ENCODE peak calls at places on chromosome 10, in seven cellular contexts. Y is GM13977; H is GM23248; L is stimulated activated CD4-positive, alpha-beta T cell treated with anti-CD3 and anti-CD28 coated beads, TNF-alpha, amount 100 ng/mL, for 24 hours; Z is cardiac septum; A is nucleus accumbens; O is HFF-Myc. X is an unnamed sample.
A peak's percentile ranks its signal among the peaks of the same experiment; 100 is the strongest.

GRCh38 chr10:130045091-130045652 is 65.5 kb downstream of the C10orf143 start:
- DNase-seq in A (no peak), Y (no peak), H (peak; percentile 83), Z (no peak), L (no peak), O (no peak), X (no peak)

GRCh38 chr10:12690525-12691139 is 310.9 kb downstream of the CCDC3 start:
- DNase-seq in Z (no peak), A (no peak), L (no peak), Y (peak; percentile 10), H (no peak), O (no peak), X (no peak)

GRCh38 chr10:80411267-80411668 is 2.9 kb downstream of the PRXL2A start:
- DNase-seq in L (no peak), Z (no peak), H (no peak), A (no peak), O (no peak), Y (no peak), X (no peak)

GRCh38 chr10:110436554-110437350 is 61.0 kb upstream of the DUSP5 start:
- DNase-seq in A (no peak), L (no peak), Z (peak; percentile 60), O (no peak), H (no peak), Y (no peak), X (no peak)

GRCh38 chr10:25487266-25487665 is 312.5 kb downstream of the GPR158 start:
- DNase-seq in A (no peak), L (no peak), Y (no peak), O (no peak), Z (no peak), H (no peak), X (no peak)

GRCh38 chr10:48671914-48672595 is 12.6 kb upstream of the WDFY4 start:
- DNase-seq in O (no peak), Z (no peak), H (no peak), A (no peak), L (no peak), Y (peak; percentile 53), X (peak; percentile 59)

GRCh38 chr10:20100157-20100556 is 283.9 kb downstream of the PLXDC2 start:
- DNase-seq in Z (no peak), L (no peak), H (peak; percentile 12), Y (no peak), O (no peak), A (no peak), X (no peak)

GRCh38 chr10:62063795-62064472 is 162.4 kb downstream of the ARID5B start:
- DNase-seq in L (no peak), Y (no peak), O (no peak), Z (no peak), A (no peak), H (peak; percentile 84), X (no peak)

GRCh38 chr10:131808370-131808930 is 92.4 kb upstream of the PPP2R2D start:
- DNase-seq in A (no peak), O (no peak), Y (no peak), H (no peak), Z (peak; percentile 38), L (no peak), X (no peak)

GRCh38 chr10:92238586-92239098 is 52.2 kb downstream of the CPEB3 start:
- DNase-seq in Z (no peak), A (peak; percentile 26), Y (no peak), O (no peak), H (peak; percentile 92), L (no peak), X (no peak)

GRCh38 chr10:103199498-103199897 is 6.4 kb upstream of the NT5C2 start:
- DNase-seq in Z (no peak), Y (no peak), O (no peak), H (no peak), A (no peak), L (no peak), X (no peak)

GRCh38 chr10:119608316-119609155 is 11.8 kb upstream of the TIAL1 start:
- DNase-seq in L (peak; percentile 17), H (peak; percentile 65), Z (no peak), Y (peak; percentile 16), A (peak; percentile 58), O (no peak), X (no peak)

GRCh38 chr10:28180654-28181053 is 122.2 kb downstream of the MPP7 start:
- DNase-seq in L (no peak), Y (no peak), Z (no peak), H (peak; percentile 23), A (no peak), O (no peak), X (no peak)

GRCh38 chr10:30538086-30538485 is 91.5 kb downstream of the LYZL2 start:
- DNase-seq in L (no peak), H (peak; percentile 21), Y (no peak), Z (no peak), A (no peak), O (no peak), X (no peak)

GRCh38 chr10:73717564-73717963 is 19.7 kb upstream of the AGAP5 start:
- DNase-seq in L (no peak), O (no peak), H (no peak), Z (no peak), A (no peak), Y (peak; percentile 33), X (peak; percentile 17)

GRCh38 chr10:47425813-47426419 is 41.8 kb upstream of the ZNF488 start:
- DNase-seq in L (no peak), A (no peak), O (no peak), Z (no peak), H (no peak), Y (no peak), X (no peak)

GRCh38 chr10:62082270-62082669 is 180.8 kb downstream of the ARID5B start:
- DNase-seq in H (no peak), Y (no peak), A (no peak), O (no peak), Z (no peak), L (no peak), X (no peak)

GRCh38 chr10:118792501-118792900 is 37.7 kb upstream of the CACUL1 start:
- DNase-seq in Z (peak; percentile 73), H (peak; percentile 84), A (no peak), O (no peak), L (no peak), Y (no peak), X (no peak)

GRCh38 chr10:71476249-71477011 is 79.7 kb downstream of the CDH23 start:
- DNase-seq in L (no peak), Y (no peak), A (no peak), H (no peak), O (no peak), Z (no peak), X (no peak)

GRCh38 chr10:96831867-96832720 is at the start of gene LCOR:
- DNase-seq in H (peak; percentile 93), Y (peak; percentile 98), Z (peak; percentile 91), A (peak; percentile 77), O (no peak), L (peak; percentile 63), X (peak; percentile 98)

GRCh38 chr10:1413256-1413655 is 324.1 kb downstream of the ADARB2 start:
- DNase-seq in H (no peak), L (no peak), O (no peak), Y (no peak), Z (no peak), A (no peak), X (no peak)

GRCh38 chr10:51063659-51064535 is 10.4 kb upstream of the PRKG1 start:
- DNase-seq in A (no peak), H (peak; percentile 71), O (peak; percentile 52), Y (no peak), Z (no peak), L (no peak), X (no peak)

GRCh38 chr10:126686732-126687693 is 16.5 kb upstream of the C10orf90 start:
- DNase-seq in H (no peak), Y (no peak), A (no peak), L (no peak), O (no peak), Z (no peak), X (no peak)

GRCh38 chr10:23755557-23755956 is 316.7 kb downstream of the OTUD1 start:
- DNase-seq in Y (no peak), L (no peak), A (no peak), H (no peak), O (no peak), Z (no peak), X (no peak)

GRCh38 chr10:100327007-100327700 is 2.9 kb downstream of the PKD2L1 start:
- DNase-seq in L (no peak), Y (peak; percentile 83), A (peak; percentile 9), O (no peak), Z (no peak), H (peak; percentile 72), X (peak; percentile 70)

GRCh38 chr10:87000491-87000890 is 19.6 kb upstream of the FAM25A start:
- DNase-seq in L (no peak), O (no peak), Y (no peak), A (no peak), H (peak; percentile 64), Z (no peak), X (no peak)

GRCh38 chr10:86664370-86665217 is 3.7 kb upstream of the LDB3 start:
- DNase-seq in A (no peak), L (no peak), Z (no peak), H (no peak), O (no peak), Y (no peak), X (no peak)

GRCh38 chr10:104589431-104589830 is 51.7 kb upstream of the SORCS3 start:
- DNase-seq in Y (no peak), Z (no peak), O (no peak), L (no peak), H (peak; percentile 74), A (no peak), X (no peak)

GRCh38 chr10:103278862-103279298 is 1.9 kb downstream of the INA start:
- DNase-seq in Z (no peak), A (no peak), Y (peak; percentile 57), H (peak; percentile 71), O (no peak), L (peak; percentile 20), X (peak; percentile 23)

GRCh38 chr10:22317771-22318565 is 1.8 kb downstream of the COMMD3 start:
- DNase-seq in H (no peak), O (no peak), Z (no peak), L (no peak), A (no peak), Y (peak; percentile 43), X (no peak)

GRCh38 chr10:68628576-68629127 is 68.5 kb downstream of the TET1 start:
- DNase-seq in Y (no peak), Z (no peak), H (no peak), L (no peak), A (no peak), O (peak; percentile 38), X (no peak)

GRCh38 chr10:19888061-19888660 is 71.9 kb downstream of the PLXDC2 start:
- DNase-seq in O (no peak), H (no peak), A (no peak), Z (no peak), L (no peak), Y (no peak), X (no peak)

GRCh38 chr10:9222917-9223316 is 1168.4 kb downstream of the GATA3 start:
- DNase-seq in Y (no peak), Z (no peak), L (no peak), H (peak; percentile 63), O (peak; percentile 11), A (no peak), X (no peak)

GRCh38 chr10:124104011-124104627 is 10.7 kb upstream of the CHST15 start:
- DNase-seq in O (no peak), Y (no peak), Z (no peak), H (no peak), A (no peak), L (no peak), X (no peak)

GRCh38 chr10:97412891-97413304 is 11.8 kb upstream of the RRP12 start:
- DNase-seq in Z (no peak), L (no peak), A (no peak), O (no peak), H (no peak), Y (no peak), X (no peak)

GRCh38 chr10:131998050-131998844 is 16.5 kb upstream of the BNIP3 start:
- DNase-seq in O (no peak), L (no peak), Z (no peak), Y (no peak), H (no peak), A (no peak), X (no peak)

GRCh38 chr10:123331438-123331837 is 177.2 kb downstream of the BUB3 start:
- DNase-seq in H (peak; percentile 57), Z (no peak), A (no peak), O (no peak), L (no peak), Y (no peak), X (no peak)

X was measured in germinal center.